ENCODE peak calls at places on chromosomes 5 and 9, in five cellular contexts. One of them, this sample, is unnamed.

GRCh38 chr5:887947-888640 is 4.5 kb downstream of the BRD9 start:
- DNase-seq in ovary: no peak
- DNase-seq in gastrocnemius medialis: no peak
- DNase-seq in heart left ventricle: no peak
- DNase-seq in spleen: peak
- DNase-seq in this sample: no peak

GRCh38 chr5:110077147-110077546 is 387.4 kb downstream of the MAN2A1 start:
- DNase-seq in ovary: no peak
- DNase-seq in gastrocnemius medialis: no peak
- DNase-seq in heart left ventricle: no peak
- DNase-seq in spleen: no peak
- DNase-seq in this sample: no peak

GRCh38 chr9:136969774-136970173 is 7.5 kb upstream of the PTGDS start:
- DNase-seq in ovary: no peak
- DNase-seq in gastrocnemius medialis: no peak
- DNase-seq in heart left ventricle: no peak
- DNase-seq in spleen: no peak
- DNase-seq in this sample: no peak

GRCh38 chr9:93826209-93826608 is 128.9 kb downstream of the BARX1 start:
- DNase-seq in ovary: no peak
- DNase-seq in gastrocnemius medialis: no peak
- DNase-seq in heart left ventricle: no peak
- DNase-seq in spleen: peak
- DNase-seq in this sample: peak

GRCh38 chr9:7974335-7975005 is 174.9 kb upstream of the DMAC1 start:
- DNase-seq in ovary: no peak
- DNase-seq in gastrocnemius medialis: no peak
- DNase-seq in heart left ventricle: no peak
- DNase-seq in spleen: peak
- DNase-seq in this sample: no peak

GRCh38 chr5:149114403-149115312 is 26.6 kb upstream of the ABLIM3 start:
- DNase-seq in ovary: peak
- DNase-seq in gastrocnemius medialis: peak
- DNase-seq in heart left ventricle: peak
- DNase-seq in spleen: no peak
- DNase-seq in this sample: peak

GRCh38 chr9:17191095-17191494 is 56.3 kb downstream of the CNTLN start:
- DNase-seq in ovary: no peak
- DNase-seq in gastrocnemius medialis: no peak
- DNase-seq in heart left ventricle: no peak
- DNase-seq in spleen: no peak
- DNase-seq in this sample: no peak

GRCh38 chr5:96117863-96118651 is 156.4 kb upstream of the ELL2 start:
- DNase-seq in ovary: no peak
- DNase-seq in gastrocnemius medialis: no peak
- DNase-seq in heart left ventricle: no peak
- DNase-seq in spleen: no peak
- DNase-seq in this sample: no peak

GRCh38 chr5:153147891-153148623 is 342.4 kb upstream of the GRIA1 start:
- DNase-seq in ovary: no peak
- DNase-seq in gastrocnemius medialis: no peak
- DNase-seq in heart left ventricle: no peak
- DNase-seq in spleen: no peak
- DNase-seq in this sample: no peak

GRCh38 chr9:18791074-18791473 is 241.9 kb downstream of the SAXO1 start:
- DNase-seq in ovary: no peak
- DNase-seq in gastrocnemius medialis: no peak
- DNase-seq in heart left ventricle: no peak
- DNase-seq in spleen: no peak
- DNase-seq in this sample: no peak

GRCh38 chr9:136629879-136630661 is 32.6 kb upstream of the EGFL7 start:
- DNase-seq in ovary: no peak
- DNase-seq in gastrocnemius medialis: no peak
- DNase-seq in heart left ventricle: peak
- DNase-seq in spleen: peak
- DNase-seq in this sample: no peak

GRCh38 chr9:132163876-132164603 is 2.2 kb downstream of the NTNG2 start:
- DNase-seq in ovary: no peak
- DNase-seq in gastrocnemius medialis: no peak
- DNase-seq in heart left ventricle: no peak
- DNase-seq in spleen: no peak
- DNase-seq in this sample: no peak

GRCh38 chr5:169394371-169394770 is 93.4 kb upstream of the SLIT3 start:
- DNase-seq in ovary: no peak
- DNase-seq in gastrocnemius medialis: no peak
- DNase-seq in heart left ventricle: no peak
- DNase-seq in spleen: no peak
- DNase-seq in this sample: no peak

GRCh38 chr5:169395136-169395535 is 94.2 kb upstream of the SLIT3 start:
- DNase-seq in ovary: no peak
- DNase-seq in gastrocnemius medialis: no peak
- DNase-seq in heart left ventricle: no peak
- DNase-seq in spleen: no peak
- DNase-seq in this sample: no peak

GRCh38 chr5:169393907-169394306 is 93.0 kb upstream of the SLIT3 start:
- DNase-seq in ovary: no peak
- DNase-seq in gastrocnemius medialis: no peak
- DNase-seq in heart left ventricle: no peak
- DNase-seq in spleen: no peak
- DNase-seq in this sample: no peak

GRCh38 chr5:169404223-169404622 is 103.3 kb upstream of the SLIT3 start:
- DNase-seq in ovary: no peak
- DNase-seq in gastrocnemius medialis: no peak
- DNase-seq in heart left ventricle: no peak
- DNase-seq in spleen: no peak
- DNase-seq in this sample: no peak

DNA sequence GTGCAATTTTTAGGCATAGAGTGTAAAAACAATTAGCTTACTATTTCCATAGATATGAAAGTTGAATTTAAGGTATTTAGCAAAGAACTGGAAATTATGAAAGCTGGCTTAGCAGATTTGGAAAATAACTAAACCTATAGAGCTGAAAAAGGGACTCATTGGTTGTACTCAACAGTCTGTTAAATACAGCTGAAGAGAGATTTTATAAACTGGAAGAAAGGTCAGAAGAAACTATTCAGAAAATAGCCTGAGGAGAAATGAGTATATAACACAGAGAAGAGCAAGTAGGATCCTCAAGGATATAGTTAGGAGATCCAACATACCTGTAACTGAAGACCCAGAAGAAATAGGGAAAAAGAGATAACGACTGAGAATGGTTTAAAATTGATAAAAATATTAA is 97.6 kb upstream of the SLIT3 start:
- DNase-seq in ovary: no peak
- DNase-seq in gastrocnemius medialis: no peak
- DNase-seq in heart left ventricle: no peak
- DNase-seq in spleen: no peak
- DNase-seq in this sample: no peak
- TF ChIP-seq CTCF in ovary: no peak
- TF ChIP-seq CTCF in gastrocnemius medialis: no peak
- TF ChIP-seq CTCF in heart left ventricle: no peak
- TF ChIP-seq CTCF in spleen: no peak
- TF ChIP-seq CTCF in this sample: no peak

DNA sequence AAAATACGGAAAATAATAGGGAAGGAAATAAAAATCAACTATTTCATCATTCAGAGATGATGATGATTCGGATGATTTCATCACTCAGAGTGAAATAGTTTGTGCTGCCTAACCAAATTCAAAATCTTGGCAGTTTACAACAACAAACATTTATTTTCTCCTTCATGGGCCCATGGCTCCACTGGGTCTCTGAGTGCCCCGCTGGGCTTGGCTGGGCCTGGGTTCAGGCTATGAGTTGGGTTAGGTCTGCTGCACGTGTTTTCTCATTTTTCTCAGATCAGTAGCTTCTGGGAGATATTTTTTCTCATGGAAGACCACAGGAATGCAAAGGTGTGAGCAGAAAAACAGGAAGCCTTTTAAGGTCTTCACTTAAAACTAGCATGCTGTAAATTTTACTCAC is 24.0 kb upstream of the F2RL1 start:
- DNase-seq in ovary: no peak
- DNase-seq in gastrocnemius medialis: no peak
- DNase-seq in heart left ventricle: no peak
- DNase-seq in spleen: no peak
- DNase-seq in this sample: no peak
- TF ChIP-seq POLR2A in ovary: no peak
- TF ChIP-seq POLR2A in gastrocnemius medialis: no peak
- TF ChIP-seq POLR2A in heart left ventricle: no peak
- TF ChIP-seq POLR2A in spleen: no peak
- TF ChIP-seq POLR2A in this sample: no peak

DNA sequence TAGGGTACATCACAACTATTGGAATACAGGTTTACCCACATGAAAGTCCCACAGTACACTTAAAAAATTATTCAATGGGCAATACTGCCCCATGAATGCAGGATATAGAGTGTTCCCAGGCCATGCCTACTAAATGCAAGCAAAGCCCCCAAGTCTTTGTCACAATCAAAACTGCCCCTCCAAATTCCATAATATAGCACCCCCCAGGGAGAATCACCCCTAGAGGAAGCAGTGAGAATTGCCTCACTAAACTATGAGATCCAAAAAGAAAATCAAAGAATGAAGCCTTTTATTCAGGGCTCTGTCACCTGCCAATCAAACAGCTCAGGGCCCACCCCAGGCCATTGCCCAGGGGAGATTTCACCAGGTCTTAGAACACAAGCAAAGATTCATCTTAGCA is 90.8 kb downstream of the ATPSCKMT start:
- DNase-seq in ovary: no peak
- DNase-seq in gastrocnemius medialis: no peak
- DNase-seq in heart left ventricle: no peak
- DNase-seq in spleen: no peak
- DNase-seq in this sample: no peak
- TF ChIP-seq CTCF in ovary: no peak
- TF ChIP-seq CTCF in gastrocnemius medialis: no peak
- TF ChIP-seq CTCF in heart left ventricle: no peak
- TF ChIP-seq CTCF in spleen: no peak
- TF ChIP-seq CTCF in this sample: no peak

DNA sequence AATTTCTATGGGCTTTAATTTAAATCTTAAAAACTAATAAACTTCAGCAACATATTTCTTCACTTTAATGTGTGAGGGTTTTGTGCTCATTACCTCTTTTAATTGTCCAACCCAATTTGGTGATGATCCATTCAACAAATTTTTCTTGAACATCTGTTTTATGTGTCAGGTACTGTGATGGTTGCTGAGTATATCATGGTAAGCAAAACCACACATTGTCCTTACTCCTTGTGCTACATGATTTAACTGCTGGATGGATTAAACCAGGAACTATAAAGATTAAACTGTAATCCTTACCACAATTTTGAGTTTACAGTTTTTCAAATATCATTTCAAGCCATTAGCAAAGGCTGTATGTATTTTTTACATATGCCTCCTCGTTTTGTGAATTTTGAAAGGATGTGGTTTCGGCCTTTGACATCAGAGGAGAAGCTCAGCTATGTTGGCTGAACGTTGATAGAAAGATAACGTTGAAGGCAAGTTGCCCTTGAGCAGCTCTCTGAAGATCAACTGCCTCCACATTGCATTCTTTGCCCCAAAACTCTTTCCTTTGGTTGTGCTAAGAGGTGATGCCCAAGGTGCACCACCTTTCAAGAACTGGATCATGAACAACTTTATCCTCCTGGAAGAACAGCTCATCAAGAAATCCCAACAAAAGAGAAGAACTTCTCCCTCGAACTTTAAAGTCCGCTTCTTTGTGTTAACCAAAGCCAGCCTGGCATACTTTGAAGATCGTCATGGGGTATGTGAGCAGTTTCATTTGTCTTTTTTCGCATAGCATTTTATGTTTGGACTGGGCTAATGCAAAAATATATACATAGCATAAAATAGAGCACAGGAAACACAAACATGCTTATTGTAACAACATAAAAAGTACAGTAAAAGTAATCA is at the start of gene ITK:
- DNase-seq in ovary: no peak
- DNase-seq in gastrocnemius medialis: no peak
- DNase-seq in heart left ventricle: no peak
- DNase-seq in spleen: no peak
- DNase-seq in this sample: no peak
- TF ChIP-seq POLR2A in ovary: no peak
- TF ChIP-seq POLR2A in gastrocnemius medialis: no peak
- TF ChIP-seq POLR2A in heart left ventricle: no peak
- TF ChIP-seq POLR2A in spleen: no peak
- TF ChIP-seq POLR2A in this sample: no peak

DNA sequence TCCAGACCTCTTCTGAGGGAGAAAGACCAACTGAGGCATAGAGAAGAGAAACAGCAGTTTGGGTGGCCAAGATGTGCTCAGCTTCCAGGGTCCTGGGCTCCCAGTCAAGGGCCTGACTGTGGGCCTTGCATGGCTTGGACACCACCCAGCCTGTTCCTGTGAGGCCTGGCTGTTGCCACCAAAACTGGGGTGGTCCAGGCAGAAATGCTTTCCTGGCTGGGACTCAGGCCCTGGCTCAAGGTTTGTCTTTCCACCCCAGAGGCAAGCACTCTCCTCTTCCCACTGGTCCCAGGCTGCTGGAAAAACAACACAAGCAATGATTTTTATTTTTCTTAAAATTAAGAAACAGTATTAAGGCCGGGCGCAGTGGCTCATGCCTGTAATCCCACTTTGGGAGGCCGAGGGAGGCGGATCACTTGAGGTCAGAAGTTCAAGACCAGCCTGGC is 13.3 kb downstream of the MYOZ3 start:
- DNase-seq in ovary: peak
- DNase-seq in gastrocnemius medialis: no peak
- DNase-seq in heart left ventricle: peak
- DNase-seq in spleen: no peak
- DNase-seq in this sample: peak
- TF ChIP-seq CTCF in ovary: no peak
- TF ChIP-seq CTCF in gastrocnemius medialis: no peak
- TF ChIP-seq CTCF in heart left ventricle: no peak
- TF ChIP-seq CTCF in spleen: no peak
- TF ChIP-seq CTCF in this sample: no peak

GRCh38 chr5:139394654-139395566 is at the start of gene PROB1:
- DNase-seq in ovary: no peak
- DNase-seq in gastrocnemius medialis: peak
- DNase-seq in heart left ventricle: peak
- DNase-seq in spleen: peak
- DNase-seq in this sample: no peak
- TF ChIP-seq POLR2A in ovary: no peak
- TF ChIP-seq POLR2A in gastrocnemius medialis: peak
- TF ChIP-seq POLR2A in heart left ventricle: peak
- TF ChIP-seq POLR2A in spleen: no peak
- TF ChIP-seq POLR2A in this sample: no peak

GRCh38 chr9:20043461-20043860 is 254.6 kb upstream of the SLC24A2 start:
- DNase-seq in ovary: no peak
- DNase-seq in gastrocnemius medialis: no peak
- DNase-seq in heart left ventricle: no peak
- DNase-seq in spleen: no peak
- DNase-seq in this sample: no peak
- TF ChIP-seq CTCF in ovary: no peak
- TF ChIP-seq CTCF in gastrocnemius medialis: no peak
- TF ChIP-seq CTCF in heart left ventricle: no peak
- TF ChIP-seq CTCF in spleen: no peak
- TF ChIP-seq CTCF in this sample: no peak

This sample was measured in lower leg skin.